ENCODE peak calls at places on chromosomes 2 and 18, in four cellular contexts. One of them, this sample, is unnamed.

GRCh38 chr2:10547011-10547410 is 98.9 kb upstream of the ODC1 start:
- DNase-seq in uterus: no peak
- DNase-seq in heart right ventricle: no peak
- DNase-seq in left ventricle myocardium inferior: no peak
- DNase-seq in this sample: no peak

GRCh38 chr2:56008661-56009411 is 85.3 kb upstream of the EFEMP1 start:
- DNase-seq in heart right ventricle: peak; percentile 33
- DNase-seq in left ventricle myocardium inferior: peak; percentile 33
- DNase-seq in uterus: peak; percentile 76
- DNase-seq in this sample: no peak

GRCh38 chr2:28291811-28292455 is 100.7 kb upstream of the FOSL2 start:
- DNase-seq in uterus: no peak
- DNase-seq in heart right ventricle: no peak
- DNase-seq in left ventricle myocardium inferior: no peak
- DNase-seq in this sample: no peak

GRCh38 chr18:3472681-3473544 is 22.9 kb downstream of the TGIF1 start:
- DNase-seq in heart right ventricle: no peak
- DNase-seq in uterus: no peak
- DNase-seq in left ventricle myocardium inferior: no peak
- DNase-seq in this sample: no peak

GRCh38 chr2:101040761-101041160 is 38.7 kb downstream of the RPL31 start:
- DNase-seq in uterus: no peak
- DNase-seq in left ventricle myocardium inferior: no peak
- DNase-seq in heart right ventricle: no peak
- DNase-seq in this sample: no peak

GRCh38 chr2:203734276-203734983 is 28.0 kb downstream of the CD28 start:
- DNase-seq in left ventricle myocardium inferior: no peak
- DNase-seq in uterus: no peak
- DNase-seq in heart right ventricle: peak; percentile 10
- DNase-seq in this sample: no peak

GRCh38 chr2:199160677-199161465 is 296.9 kb downstream of the SATB2 start:
- DNase-seq in left ventricle myocardium inferior: no peak
- DNase-seq in uterus: no peak
- DNase-seq in heart right ventricle: no peak
- DNase-seq in this sample: no peak

GRCh38 chr2:232537499-232537898 is 2.0 kb upstream of the CHRNG start:
- DNase-seq in uterus: no peak
- DNase-seq in left ventricle myocardium inferior: peak; percentile 63
- DNase-seq in heart right ventricle: peak; percentile 49
- DNase-seq in this sample: no peak

GRCh38 chr2:55985406-55985805 is 61.8 kb upstream of the EFEMP1 start:
- DNase-seq in uterus: no peak
- DNase-seq in left ventricle myocardium inferior: no peak
- DNase-seq in heart right ventricle: no peak
- DNase-seq in this sample: no peak

GRCh38 chr2:168118733-168119518 is 128.5 kb downstream of the STK39 start:
- DNase-seq in left ventricle myocardium inferior: no peak
- DNase-seq in uterus: no peak
- DNase-seq in heart right ventricle: no peak
- DNase-seq in this sample: peak; percentile 28

GRCh38 chr2:226726546-226726945 is 73.1 kb downstream of the IRS1 start:
- DNase-seq in heart right ventricle: no peak
- DNase-seq in uterus: no peak
- DNase-seq in left ventricle myocardium inferior: no peak
- DNase-seq in this sample: no peak

GRCh38 chr18:77208969-77209368 is 40.7 kb upstream of the GALR1 start:
- DNase-seq in left ventricle myocardium inferior: peak; percentile 30
- DNase-seq in heart right ventricle: no peak
- DNase-seq in uterus: no peak
- DNase-seq in this sample: peak; percentile 54

GRCh38 chr2:213834331-213834730 is 550.1 kb downstream of the SPAG16 start:
- DNase-seq in left ventricle myocardium inferior: no peak
- DNase-seq in heart right ventricle: no peak
- DNase-seq in uterus: no peak
- DNase-seq in this sample: no peak

GRCh38 chr2:27705851-27706622 is 42.3 kb downstream of the SLC4A1AP start:
- DNase-seq in left ventricle myocardium inferior: peak; percentile 55
- DNase-seq in heart right ventricle: peak; percentile 27
- DNase-seq in uterus: peak; percentile 83
- DNase-seq in this sample: no peak

GRCh38 chr18:11993264-11993916 is 12.1 kb downstream of the IMPA2 start:
- DNase-seq in uterus: no peak
- DNase-seq in left ventricle myocardium inferior: no peak
- DNase-seq in heart right ventricle: no peak
- DNase-seq in this sample: no peak

GRCh38 chr2:175981546-175981945 is 20.5 kb downstream of the LNPK start:
- DNase-seq in heart right ventricle: no peak
- DNase-seq in uterus: no peak
- DNase-seq in left ventricle myocardium inferior: no peak
- DNase-seq in this sample: no peak

GRCh38 chr2:175973373-175973772 is 28.7 kb downstream of the LNPK start:
- DNase-seq in heart right ventricle: no peak
- DNase-seq in left ventricle myocardium inferior: no peak
- DNase-seq in uterus: no peak
- DNase-seq in this sample: no peak

GRCh38 chr2:175976758-175977157 is 25.3 kb downstream of the LNPK start:
- DNase-seq in left ventricle myocardium inferior: no peak
- DNase-seq in heart right ventricle: no peak
- DNase-seq in uterus: no peak
- DNase-seq in this sample: no peak
- H3K27ac ChIP-seq in left ventricle myocardium inferior: no peak overlapping the region
- H3K27ac ChIP-seq in heart right ventricle: no peak overlapping the region
- H3K27ac ChIP-seq in uterus: no peak overlapping the region
- H3K27ac ChIP-seq in this sample: no peak overlapping the region

GRCh38 chr2:172101008-172101706 is 1.5 kb downstream of the DLX2 start:
- DNase-seq in uterus: no peak
- DNase-seq in left ventricle myocardium inferior: no peak
- DNase-seq in heart right ventricle: no peak
- DNase-seq in this sample: no peak
- H3K27me3 ChIP-seq in uterus: peaks cover 93% of the 10 kb centered on the region
- H3K27me3 ChIP-seq in left ventricle myocardium inferior: peaks cover 100% of the 10 kb centered on the region
- H3K27me3 ChIP-seq in heart right ventricle: peaks cover 100% of the 10 kb centered on the region
- H3K27me3 ChIP-seq in this sample: peaks cover 96% of the 10 kb centered on the region

DNA sequence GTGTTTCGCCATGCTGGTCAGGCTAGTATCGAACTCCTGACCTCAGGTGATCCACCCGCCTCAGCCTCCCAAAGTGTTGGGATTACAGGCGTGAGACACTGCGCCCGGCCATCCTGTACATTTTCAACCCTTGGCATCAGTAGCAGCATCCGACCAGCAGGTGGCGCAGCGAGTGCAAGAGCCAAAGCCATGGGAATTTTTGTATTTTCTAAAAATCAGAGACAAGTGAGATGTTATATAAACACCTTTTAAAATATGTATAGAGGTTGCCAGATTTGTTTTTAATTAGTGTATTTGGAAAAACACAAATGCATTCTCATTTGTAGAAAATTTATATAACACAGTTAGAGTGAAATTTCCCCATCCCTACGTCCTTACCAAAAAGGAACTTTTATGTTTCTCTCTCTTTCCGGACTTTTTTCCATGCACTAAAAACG is 36.8 kb downstream of the MOGAT1 start:
- DNase-seq in heart right ventricle: peak; percentile 84
- DNase-seq in left ventricle myocardium inferior: peak; percentile 81
- DNase-seq in uterus: peak; percentile 72
- DNase-seq in this sample: peak; percentile 58
- H3K27ac ChIP-seq in heart right ventricle: peak overlapping the region; percentile 72
- H3K27ac ChIP-seq in left ventricle myocardium inferior: peak overlapping the region; percentile 79
- H3K27ac ChIP-seq in uterus: no peak overlapping the region
- H3K27ac ChIP-seq in this sample: no peak overlapping the region

DNA sequence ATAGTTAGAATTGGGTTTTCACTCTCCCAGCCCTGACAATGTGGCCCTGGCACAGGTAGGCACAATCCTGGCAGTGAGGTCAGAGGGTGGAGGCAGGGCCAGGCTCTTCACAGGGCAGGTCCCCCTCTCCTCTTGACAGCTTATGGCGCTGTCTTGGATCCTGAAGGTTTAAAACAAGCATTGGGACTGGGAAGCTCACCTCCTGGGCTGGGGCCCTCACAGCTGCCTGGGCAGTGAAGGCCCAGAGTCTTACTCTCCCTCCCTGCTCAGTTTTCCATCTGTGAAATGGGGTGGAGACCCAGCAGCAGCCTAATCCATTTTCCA is 23.3 kb downstream of the LBH start:
- DNase-seq in heart right ventricle: no peak
- DNase-seq in uterus: no peak
- DNase-seq in left ventricle myocardium inferior: no peak
- DNase-seq in this sample: no peak
- H3K27me3 ChIP-seq in heart right ventricle: no peaks in the 10 kb centered on the region
- H3K27me3 ChIP-seq in uterus: no peaks in the 10 kb centered on the region
- H3K27me3 ChIP-seq in left ventricle myocardium inferior: no peaks in the 10 kb centered on the region
- H3K27me3 ChIP-seq in this sample: no peaks in the 10 kb centered on the region

GRCh38 chr2:84823229-84823628 is 57.7 kb downstream of the TRABD2A start:
- DNase-seq in left ventricle myocardium inferior: no peak
- DNase-seq in uterus: no peak
- DNase-seq in heart right ventricle: no peak
- DNase-seq in this sample: no peak
- H3K27ac ChIP-seq in left ventricle myocardium inferior: no peak overlapping the region
- H3K27ac ChIP-seq in uterus: no peak overlapping the region
- H3K27ac ChIP-seq in heart right ventricle: no peak overlapping the region
- H3K27ac ChIP-seq in this sample: no peak overlapping the region

This sample was measured in CD4-positive, alpha-beta memory T cell.